ENCODE peak calls at places on chromosomes 16 and 17, in eight cellular contexts. One of them, this sample, is unnamed.

GRCh38 chr17:16491703-16492612 is at the start of gene LRRC75A:
- DNase-seq in mammary epithelial cell: peak; percentile 19
- DNase-seq in pancreas: peak; percentile 46
- DNase-seq in aorta: peak; percentile 64
- DNase-seq in uterus: peak; percentile 42
- DNase-seq in astrocyte: no peak
- DNase-seq in breast epithelium: no peak
- DNase-seq in thyroid gland: peak; percentile 48
- DNase-seq in this sample: no peak

GRCh38 chr17:57551321-57552079 is 193.6 kb downstream of the CCDC182 start:
- DNase-seq in mammary epithelial cell: no peak
- DNase-seq in pancreas: no peak
- DNase-seq in aorta: no peak
- DNase-seq in uterus: no peak
- DNase-seq in astrocyte: no peak
- DNase-seq in breast epithelium: no peak
- DNase-seq in thyroid gland: no peak
- DNase-seq in this sample: no peak

GRCh38 chr17:76536511-76537287 is 810 bp downstream of the CYGB start:
- DNase-seq in mammary epithelial cell: no peak
- DNase-seq in pancreas: no peak
- DNase-seq in aorta: peak; percentile 32
- DNase-seq in uterus: no peak
- DNase-seq in astrocyte: no peak
- DNase-seq in breast epithelium: no peak
- DNase-seq in thyroid gland: no peak
- DNase-seq in this sample: no peak

GRCh38 chr17:50240876-50241275 is 33.4 kb upstream of the TMEM92 start:
- DNase-seq in mammary epithelial cell: no peak
- DNase-seq in pancreas: no peak
- DNase-seq in aorta: no peak
- DNase-seq in uterus: peak; percentile 40
- DNase-seq in astrocyte: peak; percentile 80
- DNase-seq in breast epithelium: no peak
- DNase-seq in thyroid gland: no peak
- DNase-seq in this sample: no peak

GRCh38 chr16:48596326-48596725 is 13.7 kb downstream of the N4BP1 start:
- DNase-seq in mammary epithelial cell: peak; percentile 71
- DNase-seq in pancreas: no peak
- DNase-seq in aorta: no peak
- DNase-seq in uterus: no peak
- DNase-seq in astrocyte: no peak
- DNase-seq in breast epithelium: no peak
- DNase-seq in thyroid gland: no peak
- DNase-seq in this sample: no peak

GRCh38 chr16:68749424-68749823 is 12.3 kb downstream of the CDH1 start:
- DNase-seq in mammary epithelial cell: no peak
- DNase-seq in pancreas: no peak
- DNase-seq in aorta: no peak
- DNase-seq in uterus: no peak
- DNase-seq in astrocyte: no peak
- DNase-seq in breast epithelium: no peak
- DNase-seq in thyroid gland: no peak
- DNase-seq in this sample: no peak

GRCh38 chr17:38674013-38674748 is 576 bp downstream of the EPOP start:
- DNase-seq in mammary epithelial cell: no peak
- DNase-seq in pancreas: peak; percentile 35
- DNase-seq in aorta: no peak
- DNase-seq in uterus: no peak
- DNase-seq in astrocyte: no peak
- DNase-seq in breast epithelium: no peak
- DNase-seq in thyroid gland: peak; percentile 8
- DNase-seq in this sample: no peak

GRCh38 chr17:8941520-8941919 is 24.0 kb downstream of the PIK3R5 start:
- DNase-seq in mammary epithelial cell: no peak
- DNase-seq in pancreas: no peak
- DNase-seq in aorta: no peak
- DNase-seq in uterus: no peak
- DNase-seq in astrocyte: no peak
- DNase-seq in breast epithelium: no peak
- DNase-seq in thyroid gland: no peak
- DNase-seq in this sample: no peak

GRCh38 chr16:80150978-80151705 is 389.7 kb upstream of the DYNLRB2 start:
- DNase-seq in mammary epithelial cell: no peak
- DNase-seq in pancreas: no peak
- DNase-seq in aorta: no peak
- DNase-seq in uterus: no peak
- DNase-seq in astrocyte: peak; percentile 76
- DNase-seq in breast epithelium: no peak
- DNase-seq in thyroid gland: no peak
- DNase-seq in this sample: no peak

GRCh38 chr17:73976147-73976546 is 227.3 kb upstream of the RPL38 start:
- DNase-seq in mammary epithelial cell: no peak
- DNase-seq in pancreas: no peak
- DNase-seq in aorta: no peak
- DNase-seq in uterus: no peak
- DNase-seq in astrocyte: no peak
- DNase-seq in breast epithelium: no peak
- DNase-seq in thyroid gland: no peak
- DNase-seq in this sample: no peak
- H3K4me1 ChIP-seq in mammary epithelial cell: no peaks in the 10 kb centered on the region
- H3K4me1 ChIP-seq in pancreas: no peaks in the 10 kb centered on the region
- H3K4me1 ChIP-seq in aorta: no peaks in the 10 kb centered on the region
- H3K4me1 ChIP-seq in uterus: no peaks in the 10 kb centered on the region
- H3K4me1 ChIP-seq in astrocyte: no peaks in the 10 kb centered on the region
- H3K4me1 ChIP-seq in breast epithelium: no peaks in the 10 kb centered on the region
- H3K4me1 ChIP-seq in thyroid gland: peaks cover 10% of the 10 kb centered on the region
- H3K4me1 ChIP-seq in this sample: no peaks in the 10 kb centered on the region

GRCh38 chr16:534856-535445 is 7.4 kb downstream of the CAPN15 start:
- DNase-seq in mammary epithelial cell: no peak
- DNase-seq in pancreas: no peak
- DNase-seq in aorta: no peak
- DNase-seq in uterus: no peak
- DNase-seq in astrocyte: no peak
- DNase-seq in breast epithelium: no peak
- DNase-seq in thyroid gland: no peak
- DNase-seq in this sample: no peak

GRCh38 chr16:531494-532125 is 4.1 kb downstream of the CAPN15 start:
- DNase-seq in mammary epithelial cell: no peak
- DNase-seq in pancreas: no peak
- DNase-seq in aorta: no peak
- DNase-seq in uterus: no peak
- DNase-seq in astrocyte: no peak
- DNase-seq in breast epithelium: no peak
- DNase-seq in thyroid gland: no peak
- DNase-seq in this sample: no peak

GRCh38 chr16:535446-536405 is 8.2 kb downstream of the CAPN15 start:
- DNase-seq in mammary epithelial cell: peak; percentile 81
- DNase-seq in pancreas: no peak
- DNase-seq in aorta: no peak
- DNase-seq in uterus: no peak
- DNase-seq in astrocyte: peak; percentile 65
- DNase-seq in breast epithelium: no peak
- DNase-seq in thyroid gland: no peak
- DNase-seq in this sample: no peak

GRCh38 chr16:534089-534635 is 6.7 kb downstream of the CAPN15 start:
- DNase-seq in mammary epithelial cell: no peak
- DNase-seq in pancreas: peak; percentile 68
- DNase-seq in aorta: no peak
- DNase-seq in uterus: no peak
- DNase-seq in astrocyte: no peak
- DNase-seq in breast epithelium: no peak
- DNase-seq in thyroid gland: no peak
- DNase-seq in this sample: no peak

DNA sequence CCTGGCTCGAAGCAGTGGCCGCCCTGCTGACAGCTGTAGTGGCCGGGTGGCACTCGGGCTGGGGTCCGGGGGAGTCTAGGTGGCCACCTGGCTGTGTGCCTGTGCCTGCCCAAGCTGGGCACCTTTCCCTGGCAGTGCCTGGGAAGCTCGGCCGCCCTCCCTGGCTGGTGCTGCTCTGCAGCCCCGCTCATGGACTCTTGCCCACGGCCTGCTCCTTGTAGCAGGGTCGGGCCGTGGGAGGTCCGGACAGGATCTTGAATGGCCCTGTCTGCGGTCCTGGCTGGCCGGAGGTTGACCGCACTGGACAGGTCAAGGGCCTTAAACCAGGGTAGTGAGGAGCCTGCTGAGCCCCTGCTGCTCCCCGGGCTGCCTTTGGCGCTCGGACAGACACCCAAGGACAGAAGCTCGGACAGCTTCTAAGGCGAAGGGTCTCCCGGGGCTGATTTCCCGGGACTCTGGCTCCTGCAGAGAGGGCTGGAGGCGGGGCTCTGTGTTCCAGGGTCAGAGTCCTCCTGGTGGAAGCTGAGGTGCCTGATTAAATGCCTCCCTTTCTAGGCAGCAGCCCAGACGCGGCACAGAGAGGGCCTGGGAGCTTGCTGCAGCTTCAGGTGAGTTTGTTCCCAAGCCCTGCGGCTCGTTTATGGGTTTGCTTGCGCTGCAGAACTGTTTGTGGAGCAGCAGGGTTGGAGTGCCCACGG is 6.0 kb downstream of the CAPN15 start:
- DNase-seq in mammary epithelial cell: no peak
- DNase-seq in pancreas: peak; percentile 84
- DNase-seq in aorta: no peak
- DNase-seq in uterus: no peak
- DNase-seq in astrocyte: no peak
- DNase-seq in breast epithelium: no peak
- DNase-seq in thyroid gland: no peak
- DNase-seq in this sample: no peak
- H3K4me1 ChIP-seq in mammary epithelial cell: peaks cover 30% of the 10 kb centered on the region
- H3K4me1 ChIP-seq in pancreas: peaks cover 25% of the 10 kb centered on the region
- H3K4me1 ChIP-seq in aorta: no peaks in the 10 kb centered on the region
- H3K4me1 ChIP-seq in uterus: no peaks in the 10 kb centered on the region
- H3K4me1 ChIP-seq in astrocyte: peaks cover 30% of the 10 kb centered on the region
- H3K4me1 ChIP-seq in breast epithelium: peaks cover 14% of the 10 kb centered on the region
- H3K4me1 ChIP-seq in thyroid gland: peaks cover 18% of the 10 kb centered on the region
- H3K4me1 ChIP-seq in this sample: no peaks in the 10 kb centered on the region

GRCh38 chr17:1110844-1111598 is 68.8 kb downstream of the ABR start:
- DNase-seq in mammary epithelial cell: peak; percentile 96
- DNase-seq in pancreas: peak; percentile 46
- DNase-seq in aorta: peak; percentile 94
- DNase-seq in uterus: peak; percentile 72
- DNase-seq in astrocyte: peak; percentile 84
- DNase-seq in breast epithelium: no peak
- DNase-seq in thyroid gland: peak; percentile 62
- DNase-seq in this sample: peak; percentile 82
- H3K4me1 ChIP-seq in mammary epithelial cell: peaks cover 53% of the 10 kb centered on the region
- H3K4me1 ChIP-seq in pancreas: peaks cover 1% of the 10 kb centered on the region
- H3K4me1 ChIP-seq in aorta: no peaks in the 10 kb centered on the region
- H3K4me1 ChIP-seq in uterus: no peaks in the 10 kb centered on the region
- H3K4me1 ChIP-seq in astrocyte: peaks cover 48% of the 10 kb centered on the region
- H3K4me1 ChIP-seq in breast epithelium: peaks cover 19% of the 10 kb centered on the region
- H3K4me1 ChIP-seq in thyroid gland: peaks cover 57% of the 10 kb centered on the region
- H3K4me1 ChIP-seq in this sample: peaks cover 46% of the 10 kb centered on the region

GRCh38 chr17:55668581-55668980 is 54.1 kb downstream of the TMEM100 start:
- DNase-seq in mammary epithelial cell: no peak
- DNase-seq in pancreas: no peak
- DNase-seq in aorta: no peak
- DNase-seq in uterus: no peak
- DNase-seq in astrocyte: no peak
- DNase-seq in breast epithelium: no peak
- DNase-seq in thyroid gland: no peak
- DNase-seq in this sample: no peak

GRCh38 chr17:55663395-55663794 is 59.3 kb downstream of the TMEM100 start:
- DNase-seq in mammary epithelial cell: no peak
- DNase-seq in pancreas: no peak
- DNase-seq in aorta: no peak
- DNase-seq in uterus: no peak
- DNase-seq in astrocyte: no peak
- DNase-seq in breast epithelium: no peak
- DNase-seq in thyroid gland: no peak
- DNase-seq in this sample: no peak

GRCh38 chr17:55661963-55662834 is 60.5 kb downstream of the TMEM100 start:
- DNase-seq in mammary epithelial cell: no peak
- DNase-seq in pancreas: no peak
- DNase-seq in aorta: no peak
- DNase-seq in uterus: no peak
- DNase-seq in astrocyte: no peak
- DNase-seq in breast epithelium: no peak
- DNase-seq in thyroid gland: no peak
- DNase-seq in this sample: no peak

GRCh38 chr17:55664287-55664686 is 58.4 kb downstream of the TMEM100 start:
- DNase-seq in mammary epithelial cell: no peak
- DNase-seq in pancreas: no peak
- DNase-seq in aorta: no peak
- DNase-seq in uterus: no peak
- DNase-seq in astrocyte: no peak
- DNase-seq in breast epithelium: no peak
- DNase-seq in thyroid gland: no peak
- DNase-seq in this sample: no peak

DNA sequence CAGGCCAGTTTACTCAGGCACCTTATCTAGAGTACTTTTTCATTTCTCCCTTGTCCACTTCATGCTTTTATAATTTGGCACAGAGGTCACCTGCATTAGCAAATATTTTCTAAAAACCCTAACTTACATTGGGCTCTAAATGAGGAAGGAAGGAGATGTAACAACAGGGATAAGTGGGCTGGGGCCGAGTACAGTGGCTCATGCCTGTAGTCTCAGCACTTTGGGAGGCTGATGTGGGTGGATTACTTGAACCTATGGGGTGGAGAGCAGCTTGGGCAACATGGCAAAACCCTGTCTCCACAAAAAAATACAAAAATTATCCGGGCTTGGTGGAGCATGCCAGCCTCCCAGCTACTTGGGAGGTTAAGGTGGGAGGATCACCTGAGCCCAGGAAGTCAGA is 55.9 kb downstream of the TMEM100 start:
- DNase-seq in mammary epithelial cell: no peak
- DNase-seq in pancreas: no peak
- DNase-seq in aorta: no peak
- DNase-seq in uterus: no peak
- DNase-seq in astrocyte: no peak
- DNase-seq in breast epithelium: no peak
- DNase-seq in thyroid gland: no peak
- DNase-seq in this sample: no peak
- H3K4me1 ChIP-seq in mammary epithelial cell: no peaks in the 10 kb centered on the region
- H3K4me1 ChIP-seq in pancreas: no peaks in the 10 kb centered on the region
- H3K4me1 ChIP-seq in aorta: no peaks in the 10 kb centered on the region
- H3K4me1 ChIP-seq in uterus: no peaks in the 10 kb centered on the region
- H3K4me1 ChIP-seq in astrocyte: no peaks in the 10 kb centered on the region
- H3K4me1 ChIP-seq in breast epithelium: no peaks in the 10 kb centered on the region
- H3K4me1 ChIP-seq in thyroid gland: peaks cover 12% of the 10 kb centered on the region
- H3K4me1 ChIP-seq in this sample: peaks cover 5% of the 10 kb centered on the region

GRCh38 chr16:56191807-56192643 is 736 bp downstream of the GNAO1 start:
- DNase-seq in mammary epithelial cell: no peak
- DNase-seq in pancreas: no peak
- DNase-seq in aorta: no peak
- DNase-seq in uterus: no peak
- DNase-seq in astrocyte: no peak
- DNase-seq in breast epithelium: no peak
- DNase-seq in thyroid gland: no peak
- DNase-seq in this sample: no peak
- H3K4me1 ChIP-seq in mammary epithelial cell: peaks cover 3% of the 10 kb centered on the region
- H3K4me1 ChIP-seq in pancreas: no peaks in the 10 kb centered on the region
- H3K4me1 ChIP-seq in aorta: no peaks in the 10 kb centered on the region
- H3K4me1 ChIP-seq in uterus: no peaks in the 10 kb centered on the region
- H3K4me1 ChIP-seq in astrocyte: peaks cover 3% of the 10 kb centered on the region
- H3K4me1 ChIP-seq in breast epithelium: peaks cover 5% of the 10 kb centered on the region
- H3K4me1 ChIP-seq in thyroid gland: peaks cover 29% of the 10 kb centered on the region
- H3K4me1 ChIP-seq in this sample: no peaks in the 10 kb centered on the region

GRCh38 chr17:7239091-7240027 is at the start of gene PHF23:
- DNase-seq in mammary epithelial cell: peak; percentile 100
- DNase-seq in pancreas: peak; percentile 100
- DNase-seq in aorta: peak; percentile 99
- DNase-seq in uterus: peak; percentile 99
- DNase-seq in astrocyte: peak; percentile 99
- DNase-seq in breast epithelium: peak; percentile 99
- DNase-seq in thyroid gland: peak; percentile 99
- DNase-seq in this sample: peak; percentile 100
- H3K4me1 ChIP-seq in mammary epithelial cell: peaks cover 45% of the 10 kb centered on the region
- H3K4me1 ChIP-seq in pancreas: peaks cover 17% of the 10 kb centered on the region
- H3K4me1 ChIP-seq in aorta: no peaks in the 10 kb centered on the region
- H3K4me1 ChIP-seq in uterus: peaks cover 14% of the 10 kb centered on the region
- H3K4me1 ChIP-seq in astrocyte: peaks cover 45% of the 10 kb centered on the region
- H3K4me1 ChIP-seq in breast epithelium: peaks cover 26% of the 10 kb centered on the region
- H3K4me1 ChIP-seq in thyroid gland: peaks cover 39% of the 10 kb centered on the region
- H3K4me1 ChIP-seq in this sample: peaks cover 4% of the 10 kb centered on the region

This sample was measured in lung.